ENCODE peak calls at places on chromosomes 7 and 10, in six cellular contexts. Z is GM12878, V is SK-N-SH, P is H1, Y is K562, U is HepG2. I is an unnamed sample.

GRCh38 chr10:13632879-13633437 is 46.2 kb downstream of the PRPF18 start:
- DNase-seq in Y (no peak), V (no peak), P (peak; percentile 26), U (no peak), Z (no peak), I (no peak)

GRCh38 chr7:105806592-105807266 is 69.7 kb downstream of the ATXN7L1 start:
- DNase-seq in V (no peak), Z (peak; percentile 68), P (no peak), Y (no peak), U (no peak), I (no peak)

GRCh38 chr7:116782177-116782711 is 80.1 kb upstream of the CAPZA2 start:
- DNase-seq in Z (no peak), P (no peak), V (no peak), Y (no peak), U (no peak), I (no peak)

GRCh38 chr10:5937016-5937415 is 40.3 kb downstream of the IL15RA start:
- DNase-seq in P (no peak), Y (no peak), V (no peak), Z (no peak), U (no peak), I (no peak)

GRCh38 chr10:48801026-48801425 is 116.4 kb downstream of the WDFY4 start:
- DNase-seq in U (no peak), Y (no peak), Z (no peak), P (no peak), V (no peak), I (no peak)

GRCh38 chr10:80283536-80284199 is 5.8 kb downstream of the MAT1A start:
- DNase-seq in U (no peak), P (no peak), Z (no peak), Y (no peak), V (no peak), I (no peak)

GRCh38 chr7:112103246-112103645 is 103.0 kb downstream of the DOCK4 start:
- DNase-seq in P (no peak), V (no peak), Y (no peak), Z (no peak), U (no peak), I (no peak)

GRCh38 chr7:127396184-127396583 is 3.7 kb upstream of the ZNF800 start:
- DNase-seq in Y (peak; percentile 48), Z (no peak), P (no peak), U (no peak), V (no peak), I (no peak)

GRCh38 chr7:153523320-153524015 is 528.7 kb upstream of the DPP6 start:
- DNase-seq in Z (no peak), V (no peak), P (no peak), Y (no peak), U (no peak), I (no peak)

GRCh38 chr7:88206235-88206634 is 13.6 kb downstream of the SRI start:
- DNase-seq in Z (no peak), V (no peak), P (no peak), Y (no peak), U (no peak), I (no peak)

GRCh38 chr7:53596230-53596629 is 560.8 kb downstream of the POM121L12 start:
- DNase-seq in U (no peak), Y (no peak), P (no peak), V (no peak), Z (no peak), I (no peak)

GRCh38 chr10:133087679-133088523 is at the start of gene ADGRA1:
- DNase-seq in Y (peak; percentile 20), Z (no peak), U (no peak), P (no peak), V (peak; percentile 82), I (no peak)

GRCh38 chr7:45073031-45073842 is 15.5 kb downstream of the NACAD start:
- DNase-seq in U (no peak), Z (no peak), P (no peak), Y (no peak), V (peak; percentile 78), I (no peak)

GRCh38 chr10:117471344-117471874 is 71.1 kb upstream of the EMX2 start:
- DNase-seq in V (no peak), P (no peak), Z (no peak), U (no peak), Y (no peak), I (no peak)

GRCh38 chr7:155839461-155839860 is 27.2 kb upstream of the SHH start:
- DNase-seq in Z (no peak), V (no peak), Y (no peak), P (no peak), U (no peak), I (no peak)

GRCh38 chr10:43202224-43202656 is 64.0 kb downstream of the CSGALNACT2 start:
- DNase-seq in Z (no peak), P (peak; percentile 82), V (peak; percentile 36), U (no peak), Y (peak; percentile 81), I (peak; percentile 31)

GRCh38 chr7:40659231-40659630 is 524.4 kb downstream of the SUGCT start:
- DNase-seq in Z (no peak), V (no peak), Y (no peak), P (no peak), U (no peak), I (no peak)

GRCh38 chr7:91041901-91042457 is 222.3 kb upstream of the FZD1 start:
- DNase-seq in P (no peak), Z (no peak), U (no peak), Y (no peak), V (no peak), I (no peak)

GRCh38 chr10:65571011-65571570 is 1354.7 kb upstream of the LRRTM3 start:
- DNase-seq in V (peak; percentile 4), U (peak; percentile 24), Z (no peak), Y (no peak), P (no peak), I (peak; percentile 35)

GRCh38 chr7:140176271-140176701 is 497 bp downstream of the KDM7A start:
- DNase-seq in P (no peak), U (no peak), V (peak; percentile 80), Y (peak; percentile 66), Z (no peak), I (no peak)

GRCh38 chr7:44122529-44122928 is 819 bp downstream of the POLD2 start:
- DNase-seq in U (no peak), Y (no peak), P (no peak), Z (no peak), V (peak; percentile 51), I (no peak)

GRCh38 chr7:13508586-13508985 is 480.9 kb downstream of the ETV1 start:
- DNase-seq in Z (no peak), P (no peak), V (no peak), Y (no peak), U (no peak), I (no peak)

GRCh38 chr10:79244841-79245504 is 102.3 kb upstream of the PPIF start:
- DNase-seq in Y (no peak), Z (peak; percentile 82), V (no peak), U (no peak), P (no peak), I (no peak)

GRCh38 chr10:102670871-102671434 is 26.7 kb downstream of the TRIM8 start:
- DNase-seq in P (no peak), Z (no peak), Y (peak; percentile 59), V (peak; percentile 39), U (peak; percentile 51), I (no peak)
- H3K9ac ChIP-seq in P (no peak overlapping the region), Z (no peak overlapping the region), Y (peak overlapping the region; percentile 45), V (no peak overlapping the region), U (no peak overlapping the region), I (no peak overlapping the region)

DNA sequence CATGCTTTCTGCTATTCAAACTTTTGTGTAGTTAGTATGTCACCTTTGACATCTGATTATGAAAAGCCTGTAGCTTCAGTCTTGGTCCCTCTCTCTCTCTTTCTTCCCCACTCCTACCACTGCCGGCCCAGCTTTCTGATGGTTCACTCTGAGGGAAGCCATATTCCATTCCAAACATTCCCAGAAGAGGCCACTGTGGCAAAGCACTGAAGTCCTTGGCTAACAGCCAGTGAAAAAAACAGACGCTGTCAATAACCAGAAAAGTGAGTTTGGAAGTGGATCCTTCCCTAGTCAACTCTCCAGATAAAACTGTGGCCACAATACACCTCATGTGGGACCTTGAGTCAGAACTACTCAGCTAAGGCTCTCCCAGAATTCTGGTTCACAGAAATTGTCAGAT is 950.7 kb upstream of the PHF14 start:
- DNase-seq in Y (no peak), U (no peak), V (peak; percentile 13), P (no peak), Z (no peak), I (peak; percentile 12)
- TF ChIP-seq JUND in Y (no peak), U (no peak), V (no peak), P (no peak), Z (no peak), I (no peak)

DNA sequence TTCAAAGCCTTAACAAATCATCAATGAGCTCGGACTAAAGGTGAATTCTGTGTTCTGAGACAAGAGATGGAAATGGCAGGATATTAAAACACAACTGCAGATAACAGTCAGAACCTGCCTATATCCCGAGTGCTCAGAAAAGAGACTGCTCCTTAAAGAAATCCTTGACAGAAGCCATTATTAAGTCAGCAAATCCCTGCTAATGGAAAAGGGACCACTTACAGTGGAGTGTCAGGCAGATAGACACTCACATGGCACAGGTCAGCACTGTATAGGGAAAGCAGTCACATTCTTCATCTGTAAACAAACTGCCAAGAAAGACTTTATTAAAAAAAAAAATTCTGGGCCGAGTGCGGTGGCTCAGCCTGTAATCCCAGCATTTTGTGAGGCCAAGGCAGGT is 147.5 kb upstream of the LRRTM3 start:
- DNase-seq in Y (no peak), P (no peak), U (no peak), Z (no peak), V (no peak), I (no peak)
- H3K9ac ChIP-seq in Y (no peak overlapping the region), P (no peak overlapping the region), U (no peak overlapping the region), Z (no peak overlapping the region), V (no peak overlapping the region), I (no peak overlapping the region)

GRCh38 chr7:26853788-26854393 is 10.5 kb downstream of the SKAP2 start:
- DNase-seq in U (peak; percentile 14), Y (no peak), P (no peak), Z (no peak), V (peak; percentile 20), I (peak; percentile 31)
- TF ChIP-seq JUND in U (no peak), Y (no peak), P (no peak), Z (no peak), V (no peak), I (no peak)

GRCh38 chr10:60389413-60390009 is at the start of gene ANK3:
- DNase-seq in P (no peak), V (no peak), U (no peak), Y (no peak), Z (no peak), I (no peak)
- H3K9ac ChIP-seq in P (no peak within 1 kb of the TSS), V (no peak within 1 kb of the TSS), U (no peak within 1 kb of the TSS), Y (no peak within 1 kb of the TSS), Z (no peak within 1 kb of the TSS), I (no peak within 1 kb of the TSS)

GRCh38 chr7:96300487-96300886 is 21.4 kb downstream of the SLC25A13 start:
- DNase-seq in U (peak; percentile 30), Y (no peak), V (no peak), Z (no peak), P (no peak), I (no peak)
- TF ChIP-seq JUND in U (no peak), Y (no peak), V (no peak), Z (no peak), P (no peak), I (no peak)

I was measured in HCT116.